ENCODE peak calls at places on chromosomes 5 and 9, in ten cellular contexts. J is hypothalamus; R is NCI-H774; Z is glutamatergic neuron; O is effector memory CD8-positive, alpha-beta T cell; P is fibroblast of the conjunctiva; C is amygdala; Y is dermis microvascular lymphatic vessel endothelial cell; D is neural crest cell; H is H9. L is an unnamed sample.

GRCh38 chr5:77430726-77431125 is 61.4 kb downstream of the WDR41 start:
- DNase-seq in C (no peak), O (no peak), J (no peak), H (no peak), P (no peak), Y (no peak), D (no peak), Z (no peak), R (no peak), L (no peak)

GRCh38 chr5:109318455-109319108 is 91.2 kb downstream of the PJA2 start:
- DNase-seq in J (no peak), P (no peak), D (no peak), C (no peak), Z (no peak), H (no peak), O (no peak), Y (no peak), R (no peak), L (peak)

GRCh38 chr5:55392669-55393068 is 84.9 kb downstream of the MTREX start:
- DNase-seq in J (no peak), H (no peak), D (no peak), R (no peak), C (no peak), Y (no peak), Z (no peak), O (no peak), P (no peak), L (no peak)

GRCh38 chr5:157108961-157109360 is at the start of gene HAVCR2:
- DNase-seq in O (peak), Y (no peak), H (no peak), R (no peak), P (no peak), J (peak), C (no peak), Z (no peak), D (no peak), L (no peak)

GRCh38 chr5:9733456-9733855 is 103.3 kb upstream of the TAS2R1 start:
- DNase-seq in P (no peak), O (no peak), J (no peak), Y (no peak), H (no peak), C (no peak), R (no peak), D (no peak), Z (no peak), L (no peak)

GRCh38 chr9:127076860-127077657 is 45.4 kb downstream of the ANGPTL2 start:
- DNase-seq in Z (no peak), J (no peak), C (no peak), P (no peak), R (no peak), Y (peak), H (no peak), O (no peak), D (no peak), L (no peak)

GRCh38 chr9:91803143-91803940 is 146.7 kb downstream of the ROR2 start:
- DNase-seq in Z (no peak), P (no peak), H (no peak), Y (no peak), C (no peak), J (no peak), O (no peak), D (no peak), R (no peak), L (no peak)

GRCh38 chr5:115541586-115541985 is 3.0 kb downstream of the FEM1C start:
- DNase-seq in O (no peak), C (no peak), D (no peak), H (no peak), Y (peak), Z (no peak), R (no peak), J (no peak), P (no peak), L (no peak)

GRCh38 chr5:72606525-72606924 is 99.3 kb upstream of the ZNF366 start:
- DNase-seq in R (no peak), D (no peak), Y (no peak), Z (no peak), O (no peak), P (no peak), C (no peak), H (no peak), J (no peak), L (no peak)

L was measured in NCI-H187.